ENCODE peak calls at places on chromosomes 4 and X, in seven cellular contexts. One of them, this sample, is unnamed.

GRCh38 chrX:110992611-110993010 is 103.4 kb upstream of the PAK3 start:
- DNase-seq in H9: peak; percentile 67
- DNase-seq in neuronal stem cell: peak; percentile 3
- DNase-seq in IMR-90: peak; percentile 13
- DNase-seq in mesenchymal stem cell: peak; percentile 8
- DNase-seq in trophoblast cell: peak; percentile 60
- DNase-seq in H1: peak; percentile 21
- DNase-seq in this sample: peak; percentile 57

GRCh38 chrX:133005038-133005437 is 46.6 kb upstream of the HS6ST2 start:
- DNase-seq in neuronal stem cell: peak; percentile 9
- DNase-seq in trophoblast cell: peak; percentile 71
- DNase-seq in mesenchymal stem cell: peak; percentile 8
- DNase-seq in H9: no peak
- DNase-seq in IMR-90: peak; percentile 1
- DNase-seq in H1: no peak
- DNase-seq in this sample: peak; percentile 4

GRCh38 chr4:4837921-4838601 is 21.4 kb upstream of the MSX1 start:
- DNase-seq in trophoblast cell: no peak
- DNase-seq in IMR-90: peak; percentile 17
- DNase-seq in H1: no peak
- DNase-seq in mesenchymal stem cell: no peak
- DNase-seq in H9: peak; percentile 29
- DNase-seq in neuronal stem cell: peak; percentile 35
- DNase-seq in this sample: peak; percentile 69

GRCh38 chr4:7186081-7186480 is 6.3 kb upstream of the SORCS2 start:
- DNase-seq in neuronal stem cell: no peak
- DNase-seq in trophoblast cell: no peak
- DNase-seq in mesenchymal stem cell: no peak
- DNase-seq in H9: peak; percentile 55
- DNase-seq in H1: no peak
- DNase-seq in IMR-90: no peak
- DNase-seq in this sample: peak; percentile 29

GRCh38 chr4:124414641-124415040 is 297.9 kb downstream of the ANKRD50 start:
- DNase-seq in H1: no peak
- DNase-seq in mesenchymal stem cell: no peak
- DNase-seq in H9: no peak
- DNase-seq in trophoblast cell: no peak
- DNase-seq in IMR-90: peak; percentile 70
- DNase-seq in neuronal stem cell: no peak
- DNase-seq in this sample: no peak

GRCh38 chrX:11447418-11447817 is 154.2 kb downstream of the AMELX start:
- DNase-seq in trophoblast cell: no peak
- DNase-seq in mesenchymal stem cell: no peak
- DNase-seq in IMR-90: peak; percentile 6
- DNase-seq in H9: no peak
- DNase-seq in H1: no peak
- DNase-seq in neuronal stem cell: no peak
- DNase-seq in this sample: no peak

GRCh38 chr4:147370473-147370872 is 110.4 kb upstream of the EDNRA start:
- DNase-seq in neuronal stem cell: no peak
- DNase-seq in mesenchymal stem cell: peak; percentile 7
- DNase-seq in H9: no peak
- DNase-seq in trophoblast cell: no peak
- DNase-seq in H1: no peak
- DNase-seq in IMR-90: peak; percentile 43
- DNase-seq in this sample: no peak

GRCh38 chr4:152667781-152668180 is 12.0 kb downstream of the TMEM154 start:
- DNase-seq in mesenchymal stem cell: no peak
- DNase-seq in H9: no peak
- DNase-seq in IMR-90: no peak
- DNase-seq in H1: no peak
- DNase-seq in trophoblast cell: no peak
- DNase-seq in neuronal stem cell: no peak
- DNase-seq in this sample: no peak

GRCh38 chrX:85379174-85379907 is at the start of gene POF1B:
- DNase-seq in H1: no peak
- DNase-seq in H9: peak; percentile 29
- DNase-seq in trophoblast cell: peak; percentile 18
- DNase-seq in mesenchymal stem cell: no peak
- DNase-seq in neuronal stem cell: no peak
- DNase-seq in IMR-90: no peak
- DNase-seq in this sample: peak; percentile 26

GRCh38 chrX:110432831-110433230 is 74.2 kb downstream of the RTL9 start:
- DNase-seq in H9: no peak
- DNase-seq in neuronal stem cell: no peak
- DNase-seq in mesenchymal stem cell: no peak
- DNase-seq in trophoblast cell: no peak
- DNase-seq in IMR-90: no peak
- DNase-seq in H1: no peak
- DNase-seq in this sample: no peak

GRCh38 chr4:2781911-2782310 is 11.0 kb upstream of the SH3BP2 start:
- DNase-seq in IMR-90: no peak
- DNase-seq in mesenchymal stem cell: no peak
- DNase-seq in H9: no peak
- DNase-seq in H1: no peak
- DNase-seq in neuronal stem cell: no peak
- DNase-seq in trophoblast cell: no peak
- DNase-seq in this sample: no peak

GRCh38 chrX:131728295-131729145 is 184.6 kb downstream of the OR13H1 start:
- DNase-seq in IMR-90: peak; percentile 86
- DNase-seq in neuronal stem cell: no peak
- DNase-seq in H1: no peak
- DNase-seq in H9: no peak
- DNase-seq in mesenchymal stem cell: no peak
- DNase-seq in trophoblast cell: peak; percentile 98
- DNase-seq in this sample: no peak

GRCh38 chr4:173990879-173991231 is 292.6 kb downstream of the FBXO8 start:
- DNase-seq in H9: no peak
- DNase-seq in neuronal stem cell: no peak
- DNase-seq in IMR-90: no peak
- DNase-seq in trophoblast cell: peak; percentile 64
- DNase-seq in mesenchymal stem cell: peak; percentile 87
- DNase-seq in H1: no peak
- DNase-seq in this sample: peak; percentile 79

GRCh38 chr4:185853841-185854240 is 41.8 kb upstream of the SORBS2 start:
- DNase-seq in H9: no peak
- DNase-seq in neuronal stem cell: no peak
- DNase-seq in H1: no peak
- DNase-seq in trophoblast cell: no peak
- DNase-seq in mesenchymal stem cell: no peak
- DNase-seq in IMR-90: no peak
- DNase-seq in this sample: no peak

GRCh38 chr4:171948038-171948437 is 134.8 kb downstream of the GALNTL6 start:
- DNase-seq in H9: no peak
- DNase-seq in H1: no peak
- DNase-seq in neuronal stem cell: no peak
- DNase-seq in mesenchymal stem cell: no peak
- DNase-seq in trophoblast cell: no peak
- DNase-seq in IMR-90: no peak
- DNase-seq in this sample: no peak

GRCh38 chr4:187478292-187479205 is 517.0 kb upstream of the ZFP42 start:
- DNase-seq in H9: no peak
- DNase-seq in H1: no peak
- DNase-seq in trophoblast cell: no peak
- DNase-seq in IMR-90: peak; percentile 95
- DNase-seq in neuronal stem cell: no peak
- DNase-seq in mesenchymal stem cell: peak; percentile 92
- DNase-seq in this sample: peak; percentile 2

GRCh38 chr4:610411-611261 is 14.7 kb upstream of the PDE6B start:
- DNase-seq in trophoblast cell: peak; percentile 88
- DNase-seq in H1: no peak
- DNase-seq in H9: no peak
- DNase-seq in mesenchymal stem cell: no peak
- DNase-seq in IMR-90: peak; percentile 49
- DNase-seq in neuronal stem cell: no peak
- DNase-seq in this sample: peak; percentile 48

GRCh38 chrX:108250654-108251579 is 159.3 kb downstream of the ATG4A start:
- DNase-seq in mesenchymal stem cell: no peak
- DNase-seq in trophoblast cell: no peak
- DNase-seq in H9: no peak
- DNase-seq in neuronal stem cell: peak; percentile 17
- DNase-seq in H1: no peak
- DNase-seq in IMR-90: no peak
- DNase-seq in this sample: no peak

GRCh38 chr4:104063341-104063740 is 343.6 kb upstream of the TACR3 start:
- DNase-seq in H9: no peak
- DNase-seq in IMR-90: no peak
- DNase-seq in trophoblast cell: no peak
- DNase-seq in neuronal stem cell: no peak
- DNase-seq in mesenchymal stem cell: no peak
- DNase-seq in H1: no peak
- DNase-seq in this sample: no peak

GRCh38 chrX:20857746-20858145 is 516.5 kb upstream of the CNKSR2 start:
- DNase-seq in trophoblast cell: no peak
- DNase-seq in H1: peak; percentile 10
- DNase-seq in mesenchymal stem cell: no peak
- DNase-seq in H9: no peak
- DNase-seq in IMR-90: no peak
- DNase-seq in neuronal stem cell: peak; percentile 26
- DNase-seq in this sample: peak; percentile 30

GRCh38 chr4:2824329-2825183 is 19.1 kb upstream of the ADD1 start:
- DNase-seq in neuronal stem cell: no peak
- DNase-seq in H9: no peak
- DNase-seq in mesenchymal stem cell: no peak
- DNase-seq in H1: no peak
- DNase-seq in trophoblast cell: no peak
- DNase-seq in IMR-90: no peak
- DNase-seq in this sample: no peak

GRCh38 chr4:125389713-125390112 is 75.0 kb downstream of the FAT4 start:
- DNase-seq in IMR-90: peak; percentile 96
- DNase-seq in trophoblast cell: peak; percentile 26
- DNase-seq in neuronal stem cell: no peak
- DNase-seq in H9: no peak
- DNase-seq in H1: no peak
- DNase-seq in mesenchymal stem cell: peak; percentile 81
- DNase-seq in this sample: peak; percentile 3

GRCh38 chr4:173418636-173419035 is 19.7 kb upstream of the SCRG1 start:
- DNase-seq in IMR-90: no peak
- DNase-seq in neuronal stem cell: no peak
- DNase-seq in H9: no peak
- DNase-seq in mesenchymal stem cell: no peak
- DNase-seq in H1: no peak
- DNase-seq in trophoblast cell: no peak
- DNase-seq in this sample: no peak

GRCh38 chr4:76211769-76212168 is 1.9 kb downstream of the SCARB2 start:
- DNase-seq in neuronal stem cell: no peak
- DNase-seq in trophoblast cell: no peak
- DNase-seq in IMR-90: no peak
- DNase-seq in H9: no peak
- DNase-seq in mesenchymal stem cell: no peak
- DNase-seq in H1: no peak
- DNase-seq in this sample: no peak

GRCh38 chr4:94757192-94758140 is at the start of gene BMPR1B:
- DNase-seq in IMR-90: peak; percentile 67
- DNase-seq in H1: no peak
- DNase-seq in trophoblast cell: peak; percentile 44
- DNase-seq in neuronal stem cell: peak; percentile 67
- DNase-seq in mesenchymal stem cell: peak; percentile 78
- DNase-seq in H9: peak; percentile 30
- DNase-seq in this sample: peak; percentile 84

GRCh38 chr4:75004755-75005668 is 72.1 kb downstream of the PARM1 start:
- DNase-seq in neuronal stem cell: no peak
- DNase-seq in H1: no peak
- DNase-seq in trophoblast cell: no peak
- DNase-seq in mesenchymal stem cell: no peak
- DNase-seq in H9: no peak
- DNase-seq in IMR-90: no peak
- DNase-seq in this sample: no peak

GRCh38 chrX:149830192-149830873 is 48.6 kb downstream of the MAGEA9 start:
- DNase-seq in mesenchymal stem cell: peak; percentile 47
- DNase-seq in IMR-90: peak; percentile 17
- DNase-seq in trophoblast cell: no peak
- DNase-seq in H1: no peak
- DNase-seq in H9: peak; percentile 79
- DNase-seq in neuronal stem cell: peak; percentile 45
- DNase-seq in this sample: peak; percentile 92

GRCh38 chr4:78689224-78689623 is 86.9 kb upstream of the BMP2K start:
- DNase-seq in IMR-90: peak; percentile 32
- DNase-seq in neuronal stem cell: no peak
- DNase-seq in H9: no peak
- DNase-seq in mesenchymal stem cell: no peak
- DNase-seq in trophoblast cell: peak; percentile 74
- DNase-seq in H1: no peak
- DNase-seq in this sample: no peak
- H4K8ac ChIP-seq in IMR-90: no peak overlapping the region
- H4K8ac ChIP-seq in neuronal stem cell: no peak overlapping the region
- H4K8ac ChIP-seq in H9: no peak overlapping the region
- H4K8ac ChIP-seq in mesenchymal stem cell: no peak overlapping the region
- H4K8ac ChIP-seq in trophoblast cell: no peak overlapping the region
- H4K8ac ChIP-seq in H1: no peak overlapping the region
- H4K8ac ChIP-seq in this sample: no peak overlapping the region

DNA sequence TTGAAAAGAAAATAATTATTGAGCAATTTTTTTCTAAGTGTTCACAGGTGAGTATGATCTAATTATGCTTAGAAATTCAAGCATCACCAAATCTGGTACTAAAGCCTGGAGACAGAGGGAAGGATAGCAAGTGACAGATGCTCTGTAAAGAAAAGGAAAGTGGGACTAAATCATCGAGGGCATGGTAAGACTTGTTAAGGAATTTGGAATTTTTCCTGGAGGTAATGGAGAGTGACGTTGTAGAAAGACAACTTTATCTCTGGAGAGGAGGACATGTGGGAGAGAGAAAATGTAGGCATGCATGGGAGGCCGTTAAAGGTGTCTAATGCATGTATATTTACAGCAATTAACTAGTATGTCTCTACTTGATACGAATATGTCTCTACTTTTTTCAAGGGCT is 333.2 kb upstream of the ATOH1 start:
- DNase-seq in H9: no peak
- DNase-seq in H1: no peak
- DNase-seq in neuronal stem cell: no peak
- DNase-seq in mesenchymal stem cell: no peak
- DNase-seq in IMR-90: no peak
- DNase-seq in trophoblast cell: peak; percentile 15
- DNase-seq in this sample: no peak
- H2BK120ac ChIP-seq in H9: no peak overlapping the region
- H2BK120ac ChIP-seq in H1: no peak overlapping the region
- H2BK120ac ChIP-seq in neuronal stem cell: no peak overlapping the region
- H2BK120ac ChIP-seq in mesenchymal stem cell: no peak overlapping the region
- H2BK120ac ChIP-seq in IMR-90: no peak overlapping the region
- H2BK120ac ChIP-seq in trophoblast cell: no peak overlapping the region
- H2BK120ac ChIP-seq in this sample: no peak overlapping the region

DNA sequence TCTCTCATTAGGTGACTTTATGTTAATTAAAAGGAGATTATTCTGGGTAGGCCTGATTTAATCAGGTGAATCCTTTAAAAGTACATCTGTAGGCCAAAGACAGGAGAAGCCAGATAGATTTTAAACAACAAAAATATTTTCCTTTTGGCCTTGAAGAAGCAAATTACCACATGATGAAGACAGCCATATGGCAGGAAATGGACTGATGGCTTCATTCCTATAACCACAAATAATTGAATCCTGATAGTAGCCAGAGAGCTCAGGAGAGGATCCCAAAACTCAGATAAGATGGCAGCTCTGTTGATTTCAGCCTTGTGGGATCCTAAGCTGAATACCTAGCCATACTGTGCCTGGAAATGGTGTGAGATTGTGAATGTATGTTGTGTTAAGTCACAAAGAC is 66.1 kb upstream of the PRKX start:
- DNase-seq in H9: no peak
- DNase-seq in H1: no peak
- DNase-seq in trophoblast cell: no peak
- DNase-seq in IMR-90: no peak
- DNase-seq in neuronal stem cell: no peak
- DNase-seq in mesenchymal stem cell: no peak
- DNase-seq in this sample: no peak
- H2BK5ac ChIP-seq in H9: no peak overlapping the region
- H2BK5ac ChIP-seq in H1: no peak overlapping the region
- H2BK5ac ChIP-seq in trophoblast cell: no peak overlapping the region
- H2BK5ac ChIP-seq in IMR-90: no peak overlapping the region
- H2BK5ac ChIP-seq in neuronal stem cell: no peak overlapping the region
- H2BK5ac ChIP-seq in mesenchymal stem cell: no peak overlapping the region
- H2BK5ac ChIP-seq in this sample: no peak overlapping the region

GRCh38 chrX:9647475-9647874 is 118.2 kb downstream of the GPR143 start:
- DNase-seq in IMR-90: no peak
- DNase-seq in H9: no peak
- DNase-seq in H1: no peak
- DNase-seq in neuronal stem cell: no peak
- DNase-seq in mesenchymal stem cell: no peak
- DNase-seq in trophoblast cell: no peak
- DNase-seq in this sample: no peak
- H4K8ac ChIP-seq in IMR-90: no peak overlapping the region
- H4K8ac ChIP-seq in H9: no peak overlapping the region
- H4K8ac ChIP-seq in H1: no peak overlapping the region
- H4K8ac ChIP-seq in neuronal stem cell: no peak overlapping the region
- H4K8ac ChIP-seq in mesenchymal stem cell: no peak overlapping the region
- H4K8ac ChIP-seq in trophoblast cell: no peak overlapping the region
- H4K8ac ChIP-seq in this sample: no peak overlapping the region

This sample was measured in mesendoderm.